ENCODE peak calls at places on chromosomes 3 and 15, in ten cellular contexts. One of them, this sample, is unnamed.

GRCh38 chr15:57667171-57667924 is 39.2 kb upstream of the POLR2M start:
- DNase-seq in activated T-cell treated with anti-CD3 and anti-CD28 coated beads for 1 hour: no peak
- DNase-seq in activated T-helper 1 cell treated with anti-CD3 and anti-CD28 coated beads, Interleukin-2, amount 50 U/mL, for 16 hours: no peak
- DNase-seq in GM12864: no peak
- DNase-seq in stimulated activated CD8-positive, alpha-beta memory T cell treated with anti-CD3 and anti-CD28 coated beads, Interleukin-12 subunit alpha, Interleukin-12 subunit beta, amount 100 ng/mL, for 4 hours: no peak
- DNase-seq in HuH-7: peak
- DNase-seq in stimulated activated CD4-positive, alpha-beta T cell treated with anti-CD3 and anti-CD28 coated beads, Interleukin-4, amount 100 ng/mL, for 48 hours: no peak
- DNase-seq in Ammon's horn: peak
- DNase-seq in NT2/D1: peak
- DNase-seq in NCI-H1092: no peak
- DNase-seq in this sample: no peak

GRCh38 chr15:71116366-71116765 is 1.1 kb downstream of the THSD4 start:
- DNase-seq in activated T-cell treated with anti-CD3 and anti-CD28 coated beads for 1 hour: no peak
- DNase-seq in GM12864: no peak
- DNase-seq in activated T-helper 1 cell treated with anti-CD3 and anti-CD28 coated beads, Interleukin-2, amount 50 U/mL, for 16 hours: no peak
- DNase-seq in stimulated activated CD8-positive, alpha-beta memory T cell treated with anti-CD3 and anti-CD28 coated beads, Interleukin-12 subunit alpha, Interleukin-12 subunit beta, amount 100 ng/mL, for 4 hours: no peak
- DNase-seq in stimulated activated CD4-positive, alpha-beta T cell treated with anti-CD3 and anti-CD28 coated beads, Interleukin-4, amount 100 ng/mL, for 48 hours: no peak
- DNase-seq in NT2/D1: no peak
- DNase-seq in Ammon's horn: no peak
- DNase-seq in NCI-H1092: no peak
- DNase-seq in HuH-7: no peak
- DNase-seq in this sample: no peak

GRCh38 chr3:51955175-51955892 is at the start of gene GPR62:
- DNase-seq in Ammon's horn: peak
- DNase-seq in NT2/D1: no peak
- DNase-seq in activated T-cell treated with anti-CD3 and anti-CD28 coated beads for 1 hour: no peak
- DNase-seq in HuH-7: no peak
- DNase-seq in stimulated activated CD8-positive, alpha-beta memory T cell treated with anti-CD3 and anti-CD28 coated beads, Interleukin-12 subunit alpha, Interleukin-12 subunit beta, amount 100 ng/mL, for 4 hours: no peak
- DNase-seq in NCI-H1092: no peak
- DNase-seq in GM12864: no peak
- DNase-seq in activated T-helper 1 cell treated with anti-CD3 and anti-CD28 coated beads, Interleukin-2, amount 50 U/mL, for 16 hours: no peak
- DNase-seq in stimulated activated CD4-positive, alpha-beta T cell treated with anti-CD3 and anti-CD28 coated beads, Interleukin-4, amount 100 ng/mL, for 48 hours: no peak
- DNase-seq in this sample: no peak

GRCh38 chr3:73502609-73503560 is 121.9 kb downstream of the PDZRN3 start:
- DNase-seq in HuH-7: peak
- DNase-seq in NCI-H1092: peak
- DNase-seq in activated T-cell treated with anti-CD3 and anti-CD28 coated beads for 1 hour: peak
- DNase-seq in Ammon's horn: peak
- DNase-seq in NT2/D1: peak
- DNase-seq in stimulated activated CD8-positive, alpha-beta memory T cell treated with anti-CD3 and anti-CD28 coated beads, Interleukin-12 subunit alpha, Interleukin-12 subunit beta, amount 100 ng/mL, for 4 hours: no peak
- DNase-seq in GM12864: peak
- DNase-seq in activated T-helper 1 cell treated with anti-CD3 and anti-CD28 coated beads, Interleukin-2, amount 50 U/mL, for 16 hours: no peak
- DNase-seq in stimulated activated CD4-positive, alpha-beta T cell treated with anti-CD3 and anti-CD28 coated beads, Interleukin-4, amount 100 ng/mL, for 48 hours: peak
- DNase-seq in this sample: no peak

GRCh38 chr15:63870403-63871209 is 36.9 kb upstream of the HERC1 start:
- DNase-seq in Ammon's horn: no peak
- DNase-seq in stimulated activated CD8-positive, alpha-beta memory T cell treated with anti-CD3 and anti-CD28 coated beads, Interleukin-12 subunit alpha, Interleukin-12 subunit beta, amount 100 ng/mL, for 4 hours: no peak
- DNase-seq in activated T-cell treated with anti-CD3 and anti-CD28 coated beads for 1 hour: no peak
- DNase-seq in HuH-7: peak
- DNase-seq in NCI-H1092: no peak
- DNase-seq in GM12864: no peak
- DNase-seq in stimulated activated CD4-positive, alpha-beta T cell treated with anti-CD3 and anti-CD28 coated beads, Interleukin-4, amount 100 ng/mL, for 48 hours: no peak
- DNase-seq in NT2/D1: peak
- DNase-seq in activated T-helper 1 cell treated with anti-CD3 and anti-CD28 coated beads, Interleukin-2, amount 50 U/mL, for 16 hours: no peak
- DNase-seq in this sample: no peak

GRCh38 chr15:31776039-31776438 is 254.3 kb upstream of the CHRNA7 start:
- DNase-seq in NCI-H1092: no peak
- DNase-seq in NT2/D1: no peak
- DNase-seq in stimulated activated CD4-positive, alpha-beta T cell treated with anti-CD3 and anti-CD28 coated beads, Interleukin-4, amount 100 ng/mL, for 48 hours: no peak
- DNase-seq in GM12864: no peak
- DNase-seq in Ammon's horn: peak
- DNase-seq in activated T-helper 1 cell treated with anti-CD3 and anti-CD28 coated beads, Interleukin-2, amount 50 U/mL, for 16 hours: no peak
- DNase-seq in activated T-cell treated with anti-CD3 and anti-CD28 coated beads for 1 hour: no peak
- DNase-seq in stimulated activated CD8-positive, alpha-beta memory T cell treated with anti-CD3 and anti-CD28 coated beads, Interleukin-12 subunit alpha, Interleukin-12 subunit beta, amount 100 ng/mL, for 4 hours: no peak
- DNase-seq in HuH-7: no peak
- DNase-seq in this sample: no peak

GRCh38 chr15:29064731-29065130 is 179.0 kb downstream of the APBA2 start:
- DNase-seq in Ammon's horn: no peak
- DNase-seq in GM12864: no peak
- DNase-seq in activated T-cell treated with anti-CD3 and anti-CD28 coated beads for 1 hour: no peak
- DNase-seq in HuH-7: no peak
- DNase-seq in NCI-H1092: no peak
- DNase-seq in NT2/D1: no peak
- DNase-seq in stimulated activated CD4-positive, alpha-beta T cell treated with anti-CD3 and anti-CD28 coated beads, Interleukin-4, amount 100 ng/mL, for 48 hours: no peak
- DNase-seq in activated T-helper 1 cell treated with anti-CD3 and anti-CD28 coated beads, Interleukin-2, amount 50 U/mL, for 16 hours: no peak
- DNase-seq in stimulated activated CD8-positive, alpha-beta memory T cell treated with anti-CD3 and anti-CD28 coated beads, Interleukin-12 subunit alpha, Interleukin-12 subunit beta, amount 100 ng/mL, for 4 hours: no peak
- DNase-seq in this sample: no peak

GRCh38 chr3:27633224-27633545 is 88.9 kb downstream of the EOMES start:
- DNase-seq in NCI-H1092: no peak
- DNase-seq in GM12864: no peak
- DNase-seq in HuH-7: no peak
- DNase-seq in NT2/D1: no peak
- DNase-seq in activated T-helper 1 cell treated with anti-CD3 and anti-CD28 coated beads, Interleukin-2, amount 50 U/mL, for 16 hours: no peak
- DNase-seq in stimulated activated CD8-positive, alpha-beta memory T cell treated with anti-CD3 and anti-CD28 coated beads, Interleukin-12 subunit alpha, Interleukin-12 subunit beta, amount 100 ng/mL, for 4 hours: no peak
- DNase-seq in Ammon's horn: peak
- DNase-seq in activated T-cell treated with anti-CD3 and anti-CD28 coated beads for 1 hour: no peak
- DNase-seq in stimulated activated CD4-positive, alpha-beta T cell treated with anti-CD3 and anti-CD28 coated beads, Interleukin-4, amount 100 ng/mL, for 48 hours: no peak
- DNase-seq in this sample: no peak

GRCh38 chr3:111735271-111735758 is 123.8 kb upstream of the PHLDB2 start:
- DNase-seq in activated T-cell treated with anti-CD3 and anti-CD28 coated beads for 1 hour: no peak
- DNase-seq in activated T-helper 1 cell treated with anti-CD3 and anti-CD28 coated beads, Interleukin-2, amount 50 U/mL, for 16 hours: no peak
- DNase-seq in HuH-7: peak
- DNase-seq in Ammon's horn: no peak
- DNase-seq in GM12864: no peak
- DNase-seq in NT2/D1: no peak
- DNase-seq in NCI-H1092: no peak
- DNase-seq in stimulated activated CD8-positive, alpha-beta memory T cell treated with anti-CD3 and anti-CD28 coated beads, Interleukin-12 subunit alpha, Interleukin-12 subunit beta, amount 100 ng/mL, for 4 hours: no peak
- DNase-seq in stimulated activated CD4-positive, alpha-beta T cell treated with anti-CD3 and anti-CD28 coated beads, Interleukin-4, amount 100 ng/mL, for 48 hours: no peak
- DNase-seq in this sample: no peak

GRCh38 chr15:25055356-25056068 is 100.7 kb downstream of the SNRPN start:
- DNase-seq in Ammon's horn: no peak
- DNase-seq in stimulated activated CD4-positive, alpha-beta T cell treated with anti-CD3 and anti-CD28 coated beads, Interleukin-4, amount 100 ng/mL, for 48 hours: no peak
- DNase-seq in stimulated activated CD8-positive, alpha-beta memory T cell treated with anti-CD3 and anti-CD28 coated beads, Interleukin-12 subunit alpha, Interleukin-12 subunit beta, amount 100 ng/mL, for 4 hours: no peak
- DNase-seq in NCI-H1092: no peak
- DNase-seq in activated T-cell treated with anti-CD3 and anti-CD28 coated beads for 1 hour: no peak
- DNase-seq in NT2/D1: no peak
- DNase-seq in GM12864: no peak
- DNase-seq in HuH-7: no peak
- DNase-seq in activated T-helper 1 cell treated with anti-CD3 and anti-CD28 coated beads, Interleukin-2, amount 50 U/mL, for 16 hours: no peak
- DNase-seq in this sample: no peak

GRCh38 chr3:58414538-58415197 is 19.0 kb downstream of the PDHB start:
- DNase-seq in stimulated activated CD4-positive, alpha-beta T cell treated with anti-CD3 and anti-CD28 coated beads, Interleukin-4, amount 100 ng/mL, for 48 hours: peak
- DNase-seq in activated T-helper 1 cell treated with anti-CD3 and anti-CD28 coated beads, Interleukin-2, amount 50 U/mL, for 16 hours: no peak
- DNase-seq in GM12864: no peak
- DNase-seq in Ammon's horn: peak
- DNase-seq in HuH-7: no peak
- DNase-seq in activated T-cell treated with anti-CD3 and anti-CD28 coated beads for 1 hour: peak
- DNase-seq in NT2/D1: no peak
- DNase-seq in NCI-H1092: no peak
- DNase-seq in stimulated activated CD8-positive, alpha-beta memory T cell treated with anti-CD3 and anti-CD28 coated beads, Interleukin-12 subunit alpha, Interleukin-12 subunit beta, amount 100 ng/mL, for 4 hours: no peak
- DNase-seq in this sample: peak

GRCh38 chr15:97461212-97461611 is 499.3 kb upstream of the ARRDC4 start:
- DNase-seq in NCI-H1092: no peak
- DNase-seq in GM12864: no peak
- DNase-seq in NT2/D1: no peak
- DNase-seq in activated T-cell treated with anti-CD3 and anti-CD28 coated beads for 1 hour: no peak
- DNase-seq in HuH-7: no peak
- DNase-seq in Ammon's horn: no peak
- DNase-seq in stimulated activated CD8-positive, alpha-beta memory T cell treated with anti-CD3 and anti-CD28 coated beads, Interleukin-12 subunit alpha, Interleukin-12 subunit beta, amount 100 ng/mL, for 4 hours: no peak
- DNase-seq in stimulated activated CD4-positive, alpha-beta T cell treated with anti-CD3 and anti-CD28 coated beads, Interleukin-4, amount 100 ng/mL, for 48 hours: no peak
- DNase-seq in activated T-helper 1 cell treated with anti-CD3 and anti-CD28 coated beads, Interleukin-2, amount 50 U/mL, for 16 hours: no peak
- DNase-seq in this sample: no peak

GRCh38 chr3:43442872-43443395 is 156.6 kb downstream of the SNRK start:
- DNase-seq in stimulated activated CD4-positive, alpha-beta T cell treated with anti-CD3 and anti-CD28 coated beads, Interleukin-4, amount 100 ng/mL, for 48 hours: no peak
- DNase-seq in GM12864: no peak
- DNase-seq in Ammon's horn: no peak
- DNase-seq in activated T-cell treated with anti-CD3 and anti-CD28 coated beads for 1 hour: no peak
- DNase-seq in HuH-7: no peak
- DNase-seq in stimulated activated CD8-positive, alpha-beta memory T cell treated with anti-CD3 and anti-CD28 coated beads, Interleukin-12 subunit alpha, Interleukin-12 subunit beta, amount 100 ng/mL, for 4 hours: no peak
- DNase-seq in NT2/D1: no peak
- DNase-seq in activated T-helper 1 cell treated with anti-CD3 and anti-CD28 coated beads, Interleukin-2, amount 50 U/mL, for 16 hours: no peak
- DNase-seq in NCI-H1092: no peak
- DNase-seq in this sample: no peak

GRCh38 chr3:130470132-130470531 is 46.8 kb upstream of the COL6A6 start:
- DNase-seq in Ammon's horn: no peak
- DNase-seq in stimulated activated CD4-positive, alpha-beta T cell treated with anti-CD3 and anti-CD28 coated beads, Interleukin-4, amount 100 ng/mL, for 48 hours: no peak
- DNase-seq in GM12864: no peak
- DNase-seq in stimulated activated CD8-positive, alpha-beta memory T cell treated with anti-CD3 and anti-CD28 coated beads, Interleukin-12 subunit alpha, Interleukin-12 subunit beta, amount 100 ng/mL, for 4 hours: no peak
- DNase-seq in HuH-7: no peak
- DNase-seq in activated T-cell treated with anti-CD3 and anti-CD28 coated beads for 1 hour: no peak
- DNase-seq in activated T-helper 1 cell treated with anti-CD3 and anti-CD28 coated beads, Interleukin-2, amount 50 U/mL, for 16 hours: no peak
- DNase-seq in NT2/D1: no peak
- DNase-seq in NCI-H1092: no peak
- DNase-seq in this sample: no peak

GRCh38 chr3:39981547-39982184 is 172.3 kb downstream of the MYRIP start:
- DNase-seq in stimulated activated CD4-positive, alpha-beta T cell treated with anti-CD3 and anti-CD28 coated beads, Interleukin-4, amount 100 ng/mL, for 48 hours: no peak
- DNase-seq in GM12864: no peak
- DNase-seq in Ammon's horn: no peak
- DNase-seq in activated T-cell treated with anti-CD3 and anti-CD28 coated beads for 1 hour: no peak
- DNase-seq in NT2/D1: no peak
- DNase-seq in activated T-helper 1 cell treated with anti-CD3 and anti-CD28 coated beads, Interleukin-2, amount 50 U/mL, for 16 hours: no peak
- DNase-seq in stimulated activated CD8-positive, alpha-beta memory T cell treated with anti-CD3 and anti-CD28 coated beads, Interleukin-12 subunit alpha, Interleukin-12 subunit beta, amount 100 ng/mL, for 4 hours: no peak
- DNase-seq in NCI-H1092: no peak
- DNase-seq in HuH-7: no peak
- DNase-seq in this sample: no peak

GRCh38 chr3:196518999-196519737 is 4.0 kb upstream of the SMCO1 start:
- DNase-seq in GM12864: peak
- DNase-seq in NCI-H1092: no peak
- DNase-seq in stimulated activated CD8-positive, alpha-beta memory T cell treated with anti-CD3 and anti-CD28 coated beads, Interleukin-12 subunit alpha, Interleukin-12 subunit beta, amount 100 ng/mL, for 4 hours: no peak
- DNase-seq in activated T-helper 1 cell treated with anti-CD3 and anti-CD28 coated beads, Interleukin-2, amount 50 U/mL, for 16 hours: peak
- DNase-seq in NT2/D1: peak
- DNase-seq in Ammon's horn: peak
- DNase-seq in stimulated activated CD4-positive, alpha-beta T cell treated with anti-CD3 and anti-CD28 coated beads, Interleukin-4, amount 100 ng/mL, for 48 hours: peak
- DNase-seq in activated T-cell treated with anti-CD3 and anti-CD28 coated beads for 1 hour: peak
- DNase-seq in HuH-7: peak
- DNase-seq in this sample: no peak

GRCh38 chr15:72124218-72124617 is 6.0 kb downstream of the SENP8 start:
- DNase-seq in Ammon's horn: no peak
- DNase-seq in NCI-H1092: no peak
- DNase-seq in stimulated activated CD8-positive, alpha-beta memory T cell treated with anti-CD3 and anti-CD28 coated beads, Interleukin-12 subunit alpha, Interleukin-12 subunit beta, amount 100 ng/mL, for 4 hours: no peak
- DNase-seq in HuH-7: no peak
- DNase-seq in activated T-cell treated with anti-CD3 and anti-CD28 coated beads for 1 hour: no peak
- DNase-seq in NT2/D1: no peak
- DNase-seq in activated T-helper 1 cell treated with anti-CD3 and anti-CD28 coated beads, Interleukin-2, amount 50 U/mL, for 16 hours: no peak
- DNase-seq in stimulated activated CD4-positive, alpha-beta T cell treated with anti-CD3 and anti-CD28 coated beads, Interleukin-4, amount 100 ng/mL, for 48 hours: no peak
- DNase-seq in GM12864: no peak
- DNase-seq in this sample: no peak

GRCh38 chr3:167700046-167700445 is 34.6 kb downstream of the PDCD10 start:
- DNase-seq in stimulated activated CD8-positive, alpha-beta memory T cell treated with anti-CD3 and anti-CD28 coated beads, Interleukin-12 subunit alpha, Interleukin-12 subunit beta, amount 100 ng/mL, for 4 hours: no peak
- DNase-seq in NT2/D1: no peak
- DNase-seq in activated T-cell treated with anti-CD3 and anti-CD28 coated beads for 1 hour: no peak
- DNase-seq in activated T-helper 1 cell treated with anti-CD3 and anti-CD28 coated beads, Interleukin-2, amount 50 U/mL, for 16 hours: no peak
- DNase-seq in GM12864: no peak
- DNase-seq in Ammon's horn: no peak
- DNase-seq in stimulated activated CD4-positive, alpha-beta T cell treated with anti-CD3 and anti-CD28 coated beads, Interleukin-4, amount 100 ng/mL, for 48 hours: no peak
- DNase-seq in NCI-H1092: no peak
- DNase-seq in HuH-7: no peak
- DNase-seq in this sample: no peak

GRCh38 chr15:41923424-41923999 is 29.7 kb upstream of the SPTBN5 start:
- DNase-seq in NCI-H1092: no peak
- DNase-seq in Ammon's horn: no peak
- DNase-seq in activated T-cell treated with anti-CD3 and anti-CD28 coated beads for 1 hour: no peak
- DNase-seq in HuH-7: no peak
- DNase-seq in GM12864: no peak
- DNase-seq in stimulated activated CD4-positive, alpha-beta T cell treated with anti-CD3 and anti-CD28 coated beads, Interleukin-4, amount 100 ng/mL, for 48 hours: no peak
- DNase-seq in activated T-helper 1 cell treated with anti-CD3 and anti-CD28 coated beads, Interleukin-2, amount 50 U/mL, for 16 hours: no peak
- DNase-seq in stimulated activated CD8-positive, alpha-beta memory T cell treated with anti-CD3 and anti-CD28 coated beads, Interleukin-12 subunit alpha, Interleukin-12 subunit beta, amount 100 ng/mL, for 4 hours: no peak
- DNase-seq in NT2/D1: no peak
- DNase-seq in this sample: no peak

GRCh38 chr3:58357402-58357801 is 24.7 kb downstream of the PXK start:
- DNase-seq in GM12864: no peak
- DNase-seq in NT2/D1: no peak
- DNase-seq in activated T-helper 1 cell treated with anti-CD3 and anti-CD28 coated beads, Interleukin-2, amount 50 U/mL, for 16 hours: no peak
- DNase-seq in Ammon's horn: no peak
- DNase-seq in HuH-7: no peak
- DNase-seq in activated T-cell treated with anti-CD3 and anti-CD28 coated beads for 1 hour: no peak
- DNase-seq in stimulated activated CD8-positive, alpha-beta memory T cell treated with anti-CD3 and anti-CD28 coated beads, Interleukin-12 subunit alpha, Interleukin-12 subunit beta, amount 100 ng/mL, for 4 hours: no peak
- DNase-seq in NCI-H1092: no peak
- DNase-seq in stimulated activated CD4-positive, alpha-beta T cell treated with anti-CD3 and anti-CD28 coated beads, Interleukin-4, amount 100 ng/mL, for 48 hours: no peak
- DNase-seq in this sample: no peak

GRCh38 chr15:39565851-39566250 is 15.0 kb upstream of the THBS1 start:
- DNase-seq in NT2/D1: no peak
- DNase-seq in stimulated activated CD8-positive, alpha-beta memory T cell treated with anti-CD3 and anti-CD28 coated beads, Interleukin-12 subunit alpha, Interleukin-12 subunit beta, amount 100 ng/mL, for 4 hours: no peak
- DNase-seq in activated T-helper 1 cell treated with anti-CD3 and anti-CD28 coated beads, Interleukin-2, amount 50 U/mL, for 16 hours: no peak
- DNase-seq in GM12864: no peak
- DNase-seq in HuH-7: no peak
- DNase-seq in Ammon's horn: no peak
- DNase-seq in NCI-H1092: no peak
- DNase-seq in stimulated activated CD4-positive, alpha-beta T cell treated with anti-CD3 and anti-CD28 coated beads, Interleukin-4, amount 100 ng/mL, for 48 hours: no peak
- DNase-seq in activated T-cell treated with anti-CD3 and anti-CD28 coated beads for 1 hour: no peak
- DNase-seq in this sample: no peak

GRCh38 chr3:38655708-38656300 is 6.3 kb upstream of the SCN5A start:
- DNase-seq in stimulated activated CD8-positive, alpha-beta memory T cell treated with anti-CD3 and anti-CD28 coated beads, Interleukin-12 subunit alpha, Interleukin-12 subunit beta, amount 100 ng/mL, for 4 hours: no peak
- DNase-seq in Ammon's horn: peak
- DNase-seq in activated T-helper 1 cell treated with anti-CD3 and anti-CD28 coated beads, Interleukin-2, amount 50 U/mL, for 16 hours: no peak
- DNase-seq in activated T-cell treated with anti-CD3 and anti-CD28 coated beads for 1 hour: no peak
- DNase-seq in HuH-7: peak
- DNase-seq in NCI-H1092: peak
- DNase-seq in stimulated activated CD4-positive, alpha-beta T cell treated with anti-CD3 and anti-CD28 coated beads, Interleukin-4, amount 100 ng/mL, for 48 hours: no peak
- DNase-seq in GM12864: no peak
- DNase-seq in NT2/D1: peak
- DNase-seq in this sample: no peak

GRCh38 chr3:108053025-108053424 is 37.8 kb downstream of the CD47 start:
- DNase-seq in NCI-H1092: no peak
- DNase-seq in Ammon's horn: peak
- DNase-seq in stimulated activated CD8-positive, alpha-beta memory T cell treated with anti-CD3 and anti-CD28 coated beads, Interleukin-12 subunit alpha, Interleukin-12 subunit beta, amount 100 ng/mL, for 4 hours: no peak
- DNase-seq in activated T-helper 1 cell treated with anti-CD3 and anti-CD28 coated beads, Interleukin-2, amount 50 U/mL, for 16 hours: no peak
- DNase-seq in stimulated activated CD4-positive, alpha-beta T cell treated with anti-CD3 and anti-CD28 coated beads, Interleukin-4, amount 100 ng/mL, for 48 hours: no peak
- DNase-seq in activated T-cell treated with anti-CD3 and anti-CD28 coated beads for 1 hour: no peak
- DNase-seq in GM12864: no peak
- DNase-seq in HuH-7: no peak
- DNase-seq in NT2/D1: no peak
- DNase-seq in this sample: no peak

GRCh38 chr3:97658670-97659285 is 105.8 kb upstream of the ARL6 start:
- DNase-seq in activated T-cell treated with anti-CD3 and anti-CD28 coated beads for 1 hour: no peak
- DNase-seq in HuH-7: peak
- DNase-seq in activated T-helper 1 cell treated with anti-CD3 and anti-CD28 coated beads, Interleukin-2, amount 50 U/mL, for 16 hours: no peak
- DNase-seq in Ammon's horn: peak
- DNase-seq in GM12864: no peak
- DNase-seq in stimulated activated CD8-positive, alpha-beta memory T cell treated with anti-CD3 and anti-CD28 coated beads, Interleukin-12 subunit alpha, Interleukin-12 subunit beta, amount 100 ng/mL, for 4 hours: no peak
- DNase-seq in stimulated activated CD4-positive, alpha-beta T cell treated with anti-CD3 and anti-CD28 coated beads, Interleukin-4, amount 100 ng/mL, for 48 hours: no peak
- DNase-seq in NCI-H1092: peak
- DNase-seq in NT2/D1: peak
- DNase-seq in this sample: no peak

GRCh38 chr3:141528837-141529236 is 42.0 kb downstream of the RASA2 start:
- DNase-seq in stimulated activated CD8-positive, alpha-beta memory T cell treated with anti-CD3 and anti-CD28 coated beads, Interleukin-12 subunit alpha, Interleukin-12 subunit beta, amount 100 ng/mL, for 4 hours: no peak
- DNase-seq in HuH-7: no peak
- DNase-seq in GM12864: no peak
- DNase-seq in Ammon's horn: no peak
- DNase-seq in NCI-H1092: no peak
- DNase-seq in NT2/D1: no peak
- DNase-seq in stimulated activated CD4-positive, alpha-beta T cell treated with anti-CD3 and anti-CD28 coated beads, Interleukin-4, amount 100 ng/mL, for 48 hours: no peak
- DNase-seq in activated T-cell treated with anti-CD3 and anti-CD28 coated beads for 1 hour: no peak
- DNase-seq in activated T-helper 1 cell treated with anti-CD3 and anti-CD28 coated beads, Interleukin-2, amount 50 U/mL, for 16 hours: no peak
- DNase-seq in this sample: no peak

GRCh38 chr3:71063768-71064287 is 519.7 kb downstream of the FOXP1 start:
- DNase-seq in HuH-7: no peak
- DNase-seq in GM12864: no peak
- DNase-seq in Ammon's horn: peak
- DNase-seq in activated T-helper 1 cell treated with anti-CD3 and anti-CD28 coated beads, Interleukin-2, amount 50 U/mL, for 16 hours: peak
- DNase-seq in activated T-cell treated with anti-CD3 and anti-CD28 coated beads for 1 hour: peak
- DNase-seq in NT2/D1: no peak
- DNase-seq in stimulated activated CD4-positive, alpha-beta T cell treated with anti-CD3 and anti-CD28 coated beads, Interleukin-4, amount 100 ng/mL, for 48 hours: no peak
- DNase-seq in NCI-H1092: no peak
- DNase-seq in stimulated activated CD8-positive, alpha-beta memory T cell treated with anti-CD3 and anti-CD28 coated beads, Interleukin-12 subunit alpha, Interleukin-12 subunit beta, amount 100 ng/mL, for 4 hours: peak
- DNase-seq in this sample: no peak

GRCh38 chr15:89155656-89156055 is 65.7 kb downstream of the RLBP1 start:
- DNase-seq in activated T-helper 1 cell treated with anti-CD3 and anti-CD28 coated beads, Interleukin-2, amount 50 U/mL, for 16 hours: no peak
- DNase-seq in NT2/D1: no peak
- DNase-seq in stimulated activated CD8-positive, alpha-beta memory T cell treated with anti-CD3 and anti-CD28 coated beads, Interleukin-12 subunit alpha, Interleukin-12 subunit beta, amount 100 ng/mL, for 4 hours: no peak
- DNase-seq in GM12864: no peak
- DNase-seq in HuH-7: no peak
- DNase-seq in stimulated activated CD4-positive, alpha-beta T cell treated with anti-CD3 and anti-CD28 coated beads, Interleukin-4, amount 100 ng/mL, for 48 hours: no peak
- DNase-seq in Ammon's horn: no peak
- DNase-seq in NCI-H1092: no peak
- DNase-seq in activated T-cell treated with anti-CD3 and anti-CD28 coated beads for 1 hour: no peak
- DNase-seq in this sample: no peak

GRCh38 chr3:126013742-126014141 is 44.8 kb downstream of the ROPN1B start:
- DNase-seq in activated T-cell treated with anti-CD3 and anti-CD28 coated beads for 1 hour: no peak
- DNase-seq in HuH-7: no peak
- DNase-seq in stimulated activated CD8-positive, alpha-beta memory T cell treated with anti-CD3 and anti-CD28 coated beads, Interleukin-12 subunit alpha, Interleukin-12 subunit beta, amount 100 ng/mL, for 4 hours: no peak
- DNase-seq in NCI-H1092: no peak
- DNase-seq in activated T-helper 1 cell treated with anti-CD3 and anti-CD28 coated beads, Interleukin-2, amount 50 U/mL, for 16 hours: no peak
- DNase-seq in Ammon's horn: no peak
- DNase-seq in stimulated activated CD4-positive, alpha-beta T cell treated with anti-CD3 and anti-CD28 coated beads, Interleukin-4, amount 100 ng/mL, for 48 hours: no peak
- DNase-seq in GM12864: no peak
- DNase-seq in NT2/D1: no peak
- DNase-seq in this sample: no peak

This sample was measured in omental fat pad.